ENCODE peak calls at places on chromosomes 3 and 15, in four cellular contexts. One of them, this sample, is unnamed. For H3K4me1, the result is how much of the 10 kb centered on the place peaks cover.

GRCh38 chr3:69784854-69785523 is 45.7 kb downstream of the MITF start:
- DNase-seq in IMR-90: peak
- DNase-seq in breast epithelium: no peak
- DNase-seq in Peyer's patch: no peak
- DNase-seq in this sample: peak

GRCh38 chr3:53067571-53067970 is 21.7 kb upstream of the SFMBT1 start:
- DNase-seq in IMR-90: no peak
- DNase-seq in breast epithelium: no peak
- DNase-seq in Peyer's patch: no peak
- DNase-seq in this sample: no peak

GRCh38 chr15:78981532-78982313 is 36.9 kb upstream of the CTSH start:
- DNase-seq in breast epithelium: no peak
- DNase-seq in Peyer's patch: no peak
- DNase-seq in IMR-90: no peak
- DNase-seq in this sample: no peak

GRCh38 chr3:129608936-129609590 is 2.6 kb upstream of the PLXND1 start:
- DNase-seq in IMR-90: no peak
- DNase-seq in breast epithelium: no peak
- DNase-seq in Peyer's patch: no peak
- DNase-seq in this sample: peak

GRCh38 chr3:71542548-71543370 is 40.8 kb downstream of the FOXP1 start:
- DNase-seq in breast epithelium: peak
- DNase-seq in Peyer's patch: peak
- DNase-seq in IMR-90: peak
- DNase-seq in this sample: peak

GRCh38 chr15:51319539-51319938 is 18.9 kb downstream of the CYP19A1 start:
- DNase-seq in breast epithelium: no peak
- DNase-seq in IMR-90: no peak
- DNase-seq in Peyer's patch: no peak
- DNase-seq in this sample: no peak

GRCh38 chr3:186209810-186210752 is 101.2 kb upstream of the ETV5 start:
- DNase-seq in breast epithelium: no peak
- DNase-seq in Peyer's patch: peak
- DNase-seq in IMR-90: peak
- DNase-seq in this sample: peak

GRCh38 chr3:135736740-135737139 is 228.8 kb upstream of the PPP2R3A start:
- DNase-seq in breast epithelium: no peak
- DNase-seq in Peyer's patch: no peak
- DNase-seq in IMR-90: peak
- DNase-seq in this sample: no peak

GRCh38 chr3:189967254-189967865 is 153.3 kb downstream of the P3H2 start:
- DNase-seq in Peyer's patch: no peak
- DNase-seq in breast epithelium: no peak
- DNase-seq in IMR-90: peak
- DNase-seq in this sample: no peak

GRCh38 chr15:69304176-69304533 is 5.4 kb downstream of the PAQR5 start:
- DNase-seq in Peyer's patch: no peak
- DNase-seq in breast epithelium: no peak
- DNase-seq in IMR-90: peak
- DNase-seq in this sample: no peak

GRCh38 chr3:156226676-156227420 is 106.5 kb downstream of the KCNAB1 start:
- DNase-seq in IMR-90: no peak
- DNase-seq in Peyer's patch: no peak
- DNase-seq in breast epithelium: no peak
- DNase-seq in this sample: no peak

GRCh38 chr3:17831366-17831765 is 88.9 kb upstream of the TBC1D5 start:
- DNase-seq in breast epithelium: no peak
- DNase-seq in IMR-90: peak
- DNase-seq in Peyer's patch: no peak
- DNase-seq in this sample: no peak

GRCh38 chr3:133413166-133414020 is 13.5 kb downstream of the BFSP2 start:
- DNase-seq in IMR-90: peak
- DNase-seq in Peyer's patch: no peak
- DNase-seq in breast epithelium: no peak
- DNase-seq in this sample: no peak

GRCh38 chr3:52237659-52238172 is 1.2 kb downstream of the TWF2 start:
- DNase-seq in Peyer's patch: peak
- DNase-seq in IMR-90: peak
- DNase-seq in breast epithelium: peak
- DNase-seq in this sample: peak

GRCh38 chr15:70164910-70165791 is 67.4 kb upstream of the TLE3 start:
- DNase-seq in IMR-90: no peak
- DNase-seq in breast epithelium: peak
- DNase-seq in Peyer's patch: peak
- DNase-seq in this sample: peak

GRCh38 chr15:100284701-100285100 is 57.1 kb downstream of the ADAMTS17 start:
- DNase-seq in breast epithelium: no peak
- DNase-seq in Peyer's patch: peak
- DNase-seq in IMR-90: no peak
- DNase-seq in this sample: peak

GRCh38 chr3:43707266-43707665 is 16.5 kb downstream of the ABHD5 start:
- DNase-seq in Peyer's patch: no peak
- DNase-seq in IMR-90: peak
- DNase-seq in breast epithelium: no peak
- DNase-seq in this sample: no peak

GRCh38 chr3:52472239-52472783 is 16.9 kb downstream of the NISCH start:
- DNase-seq in breast epithelium: no peak
- DNase-seq in Peyer's patch: no peak
- DNase-seq in IMR-90: no peak
- DNase-seq in this sample: no peak

GRCh38 chr3:99551520-99551919 is 86.9 kb upstream of the COL8A1 start:
- DNase-seq in breast epithelium: no peak
- DNase-seq in IMR-90: no peak
- DNase-seq in Peyer's patch: no peak
- DNase-seq in this sample: no peak

GRCh38 chr3:67685499-67685898 is 31.1 kb upstream of the SUCLG2 start:
- DNase-seq in IMR-90: no peak
- DNase-seq in Peyer's patch: no peak
- DNase-seq in breast epithelium: no peak
- DNase-seq in this sample: no peak

GRCh38 chr3:87167634-87168456 is 59.3 kb upstream of the CHMP2B start:
- DNase-seq in IMR-90: peak
- DNase-seq in Peyer's patch: no peak
- DNase-seq in breast epithelium: no peak
- DNase-seq in this sample: no peak

GRCh38 chr3:149378420-149379388 is 1.3 kb upstream of the TM4SF1 start:
- DNase-seq in breast epithelium: no peak
- DNase-seq in Peyer's patch: no peak
- DNase-seq in IMR-90: no peak
- DNase-seq in this sample: no peak

GRCh38 chr15:68442041-68442440 is 10.1 kb upstream of the ITGA11 start:
- DNase-seq in IMR-90: peak
- DNase-seq in Peyer's patch: no peak
- DNase-seq in breast epithelium: no peak
- DNase-seq in this sample: peak

GRCh38 chr3:147393261-147393964 is 12.9 kb downstream of the ZIC4 start:
- DNase-seq in Peyer's patch: no peak
- DNase-seq in IMR-90: no peak
- DNase-seq in breast epithelium: no peak
- DNase-seq in this sample: no peak

GRCh38 chr15:101615986-101616848 is 36.0 kb downstream of the TM2D3 start:
- DNase-seq in breast epithelium: no peak
- DNase-seq in IMR-90: peak
- DNase-seq in Peyer's patch: no peak
- DNase-seq in this sample: peak

GRCh38 chr15:57234156-57234555 is 142.1 kb upstream of the CGNL1 start:
- DNase-seq in breast epithelium: no peak
- DNase-seq in IMR-90: no peak
- DNase-seq in Peyer's patch: no peak
- DNase-seq in this sample: no peak

GRCh38 chr3:32404714-32405113 is 13.1 kb downstream of the CMTM7 start:
- DNase-seq in IMR-90: no peak
- DNase-seq in Peyer's patch: no peak
- DNase-seq in breast epithelium: no peak
- DNase-seq in this sample: no peak

GRCh38 chr3:177211503-177212277 is 14.4 kb upstream of the TBL1XR1 start:
- DNase-seq in breast epithelium: peak
- DNase-seq in Peyer's patch: peak
- DNase-seq in IMR-90: no peak
- DNase-seq in this sample: no peak

GRCh38 chr15:65887565-65887964 is 18.3 kb downstream of the RAB11A start:
- DNase-seq in IMR-90: no peak
- DNase-seq in Peyer's patch: no peak
- DNase-seq in breast epithelium: no peak
- DNase-seq in this sample: no peak

GRCh38 chr3:95343767-95344166 is 1280.9 kb downstream of the NSUN3 start:
- DNase-seq in IMR-90: no peak
- DNase-seq in Peyer's patch: no peak
- DNase-seq in breast epithelium: no peak
- DNase-seq in this sample: no peak

GRCh38 chr3:65291448-65292091 is 603.8 kb upstream of the ADAMTS9 start:
- DNase-seq in breast epithelium: no peak
- DNase-seq in Peyer's patch: no peak
- DNase-seq in IMR-90: no peak
- DNase-seq in this sample: no peak

GRCh38 chr3:9969632-9970019 is 17.0 kb downstream of the EMC3 start:
- DNase-seq in Peyer's patch: no peak
- DNase-seq in IMR-90: no peak
- DNase-seq in breast epithelium: no peak
- DNase-seq in this sample: no peak

GRCh38 chr3:108338901-108339545 is 42.7 kb downstream of the HHLA2 start:
- DNase-seq in Peyer's patch: no peak
- DNase-seq in breast epithelium: no peak
- DNase-seq in IMR-90: no peak
- DNase-seq in this sample: no peak

GRCh38 chr3:190840146-190840545 is 22.3 kb downstream of the GMNC start:
- DNase-seq in IMR-90: peak
- DNase-seq in Peyer's patch: no peak
- DNase-seq in breast epithelium: no peak
- DNase-seq in this sample: no peak

GRCh38 chr3:13348671-13349396 is 71.3 kb downstream of the NUP210 start:
- DNase-seq in breast epithelium: no peak
- DNase-seq in Peyer's patch: no peak
- DNase-seq in IMR-90: peak
- DNase-seq in this sample: no peak

GRCh38 chr3:126356373-126357298 is 572 bp downstream of the KLF15 start:
- DNase-seq in IMR-90: no peak
- DNase-seq in breast epithelium: no peak
- DNase-seq in Peyer's patch: no peak
- DNase-seq in this sample: peak

GRCh38 chr3:148600902-148601765 is 96.6 kb upstream of the AGTR1 start:
- DNase-seq in Peyer's patch: peak
- DNase-seq in IMR-90: no peak
- DNase-seq in breast epithelium: no peak
- DNase-seq in this sample: no peak

DNA sequence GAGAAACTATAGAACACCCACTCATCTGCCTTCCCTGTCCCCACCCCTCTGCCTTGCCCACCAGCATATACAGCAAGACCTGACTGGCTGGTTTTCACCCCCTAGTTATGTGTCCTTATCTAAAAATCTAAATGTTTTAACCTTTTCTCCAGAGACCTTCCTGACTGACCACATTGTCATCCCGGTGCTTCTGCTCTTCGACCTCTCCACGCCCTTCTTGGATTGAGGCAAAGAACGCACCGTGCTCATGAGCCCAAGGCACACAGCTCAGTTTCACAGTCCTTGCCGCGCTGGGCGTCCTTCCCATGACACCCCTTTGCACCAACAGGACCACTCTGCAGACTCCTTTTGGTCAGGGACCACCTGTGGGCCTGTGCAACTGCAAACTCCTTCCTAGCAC is 62.7 kb downstream of the B3GNT5 start:
- DNase-seq in Peyer's patch: peak
- DNase-seq in IMR-90: no peak
- DNase-seq in breast epithelium: no peak
- DNase-seq in this sample: no peak
- H3K4me1 ChIP-seq in Peyer's patch: under half
- H3K4me1 ChIP-seq in IMR-90: under half
- H3K4me1 ChIP-seq in breast epithelium: under half
- H3K4me1 ChIP-seq in this sample: under half

DNA sequence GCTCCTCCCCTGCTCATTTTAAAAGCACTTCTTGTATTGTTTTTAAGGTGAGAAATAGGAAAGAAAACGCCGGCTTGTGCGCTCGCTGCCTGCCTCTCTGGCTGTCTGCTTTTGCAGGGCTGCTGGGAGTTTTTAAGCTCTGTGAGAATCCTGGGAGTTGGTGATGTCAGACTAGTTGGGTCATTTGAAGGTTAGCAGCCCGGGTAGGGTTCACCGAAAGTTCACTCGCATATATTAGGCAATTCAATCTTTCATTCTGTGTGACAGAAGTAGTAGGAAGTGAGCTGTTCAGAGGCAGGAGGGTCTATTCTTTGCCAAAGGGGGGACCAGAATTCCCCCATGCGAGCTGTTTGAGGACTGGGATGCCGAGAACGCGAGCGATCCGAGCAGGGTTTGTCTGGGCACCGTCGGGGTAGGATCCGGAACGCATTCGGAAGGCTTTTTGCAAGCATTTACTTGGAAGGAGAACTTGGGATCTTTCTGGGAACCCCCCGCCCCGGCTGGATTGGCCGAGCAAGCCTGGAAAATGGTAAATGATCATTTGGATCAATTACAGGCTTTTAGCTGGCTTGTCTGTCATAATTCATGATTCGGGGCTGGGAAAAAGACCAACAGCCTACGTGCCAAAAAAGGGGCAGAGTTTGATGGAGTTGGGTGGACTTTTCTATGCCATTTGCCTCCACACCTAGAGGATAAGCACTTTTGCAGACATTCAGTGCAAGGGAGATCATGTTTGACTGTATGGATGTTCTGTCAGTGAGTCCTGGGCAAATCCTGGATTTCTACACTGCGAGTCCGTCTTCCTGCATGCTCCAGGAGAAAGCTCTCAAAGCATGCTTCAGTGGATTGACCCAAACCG is at the start of gene RARB:
- DNase-seq in breast epithelium: peak
- DNase-seq in Peyer's patch: peak
- DNase-seq in IMR-90: peak
- DNase-seq in this sample: peak
- TF ChIP-seq POLR2A in breast epithelium: peak
- TF ChIP-seq POLR2A in Peyer's patch: peak
- TF ChIP-seq POLR2A in IMR-90: no peak
- TF ChIP-seq POLR2A in this sample: peak

GRCh38 chr15:38088971-38089370 is 154.5 kb downstream of the TMCO5A start:
- DNase-seq in IMR-90: peak
- DNase-seq in Peyer's patch: no peak
- DNase-seq in breast epithelium: no peak
- DNase-seq in this sample: no peak
- H3K4me1 ChIP-seq in IMR-90: under half
- H3K4me1 ChIP-seq in Peyer's patch: under half
- H3K4me1 ChIP-seq in breast epithelium: under half
- H3K4me1 ChIP-seq in this sample: under half

GRCh38 chr3:45280971-45281370 is 54.9 kb upstream of the TMEM158 start:
- DNase-seq in breast epithelium: no peak
- DNase-seq in IMR-90: no peak
- DNase-seq in Peyer's patch: no peak
- DNase-seq in this sample: no peak
- TF ChIP-seq POLR2A in breast epithelium: no peak
- TF ChIP-seq POLR2A in IMR-90: no peak
- TF ChIP-seq POLR2A in Peyer's patch: no peak
- TF ChIP-seq POLR2A in this sample: no peak